ENCODE peak calls at places on chromosomes 4 and X, in five cellular contexts. S, A, I, U and K are unnamed samples.

GRCh38 chrX:150478496-150479492 is 89.6 kb upstream of the MTM1 start:
- DNase-seq in A (no peak), U (no peak), I (no peak), S (no peak), K (no peak)

GRCh38 chr4:39044947-39045734 is 12.9 kb upstream of the TMEM156 start:
- DNase-seq in A (peak; percentile 32), U (peak; percentile 54), S (no peak), I (no peak), K (no peak)

GRCh38 chr4:21830272-21830671 is 118.3 kb downstream of the KCNIP4 start:
- DNase-seq in S (no peak), I (no peak), A (no peak), U (no peak), K (no peak)

GRCh38 chr4:154314248-154314647 is 177.4 kb downstream of the DCHS2 start:
- DNase-seq in A (no peak), U (no peak), I (no peak), S (no peak), K (peak; percentile 1)

GRCh38 chrX:25006586-25007058 is 9.1 kb downstream of the ARX start:
- DNase-seq in I (no peak), A (no peak), U (no peak), S (no peak), K (no peak)

GRCh38 chrX:46547857-46548256 is 2.6 kb upstream of the ZNF674 start:
- DNase-seq in A (no peak), S (no peak), U (no peak), I (no peak), K (no peak)

GRCh38 chr4:87304659-87305277 is 17.9 kb downstream of the HSD17B13 start:
- DNase-seq in U (no peak), S (no peak), I (no peak), A (no peak), K (no peak)

GRCh38 chr4:159141193-159141592 is 38.3 kb downstream of the RAPGEF2 start:
- DNase-seq in U (no peak), S (no peak), I (no peak), A (no peak), K (no peak)

GRCh38 chrX:20320461-20321159 is 53.9 kb upstream of the RPS6KA3 start:
- DNase-seq in U (peak; percentile 28), I (no peak), S (no peak), A (no peak), K (no peak)

GRCh38 chr4:146255874-146256273 is 41.5 kb downstream of the REELD1 start:
- DNase-seq in I (no peak), U (no peak), A (no peak), S (no peak), K (no peak)

GRCh38 chr4:1522606-1523005 is 116.4 kb upstream of the NKX1-1 start:
- DNase-seq in S (peak; percentile 0), A (no peak), U (no peak), I (no peak), K (no peak)

GRCh38 chr4:152398060-152398459 is 137.8 kb downstream of the FBXW7 start:
- DNase-seq in A (no peak), U (no peak), S (no peak), I (no peak), K (no peak)

GRCh38 chr4:76301068-76301774 is 5.3 kb upstream of the STBD1 start:
- DNase-seq in I (no peak), A (no peak), S (no peak), U (no peak), K (peak; percentile 39)

GRCh38 chrX:42715689-42716022 is 62.3 kb downstream of the PPP1R2C start:
- DNase-seq in S (no peak), U (no peak), A (no peak), I (no peak), K (no peak)
- H3K27me3 ChIP-seq in S (no peaks in the 10 kb centered on the region), U (no peaks in the 10 kb centered on the region), A (no peaks in the 10 kb centered on the region), I (no peaks in the 10 kb centered on the region), K (no peaks in the 10 kb centered on the region)

DNA sequence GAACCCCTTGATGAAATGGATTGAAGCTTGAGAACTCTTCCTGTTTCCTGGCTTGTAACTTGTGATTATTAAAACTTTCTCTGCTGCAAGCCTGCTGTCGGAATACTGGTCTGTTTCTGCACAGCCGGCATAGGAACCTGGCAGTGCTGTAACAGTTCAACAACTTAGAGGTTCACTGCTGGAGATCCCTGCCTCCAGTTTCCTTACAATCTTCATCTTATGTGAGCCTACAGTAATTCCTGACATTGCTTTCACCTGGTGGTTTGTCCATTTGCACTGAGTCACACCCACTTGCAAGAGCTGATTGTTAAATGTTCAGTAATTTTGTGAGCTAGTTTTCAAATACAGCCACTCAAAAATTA is 1.3 kb upstream of the SEPSECS start:
- DNase-seq in I (no peak), U (no peak), A (no peak), S (no peak), K (no peak)
- H3K4me1 ChIP-seq in I (peaks cover 2% of the 10 kb centered on the region), U (peaks cover 28% of the 10 kb centered on the region), A (peaks cover 30% of the 10 kb centered on the region), S (peaks cover 27% of the 10 kb centered on the region), K (peaks cover 4% of the 10 kb centered on the region)

DNA sequence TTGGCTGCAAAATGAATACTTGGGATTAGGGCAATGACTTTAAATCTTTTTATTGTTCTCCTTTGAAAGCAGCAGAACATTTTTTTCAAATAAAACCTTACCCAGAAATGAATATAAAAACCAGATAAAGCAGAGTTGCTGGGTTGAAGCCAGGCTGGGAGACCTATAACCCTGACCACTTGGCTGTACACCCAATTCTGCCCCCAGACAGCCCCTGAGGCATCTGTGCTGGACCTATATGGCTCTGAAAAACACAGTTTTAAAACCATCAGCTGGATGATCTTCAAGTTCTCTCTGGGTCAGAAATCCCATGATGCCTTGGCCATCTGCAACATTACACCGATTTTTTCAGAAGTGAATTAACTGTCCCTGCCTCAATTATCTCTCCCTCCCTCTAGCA is 23.7 kb upstream of the GLRA2 start:
- DNase-seq in S (no peak), A (no peak), I (peak; percentile 68), U (no peak), K (no peak)
- H3K27me3 ChIP-seq in S (no peaks in the 10 kb centered on the region), A (no peaks in the 10 kb centered on the region), I (no peaks in the 10 kb centered on the region), U (no peaks in the 10 kb centered on the region), K (no peaks in the 10 kb centered on the region)

DNA sequence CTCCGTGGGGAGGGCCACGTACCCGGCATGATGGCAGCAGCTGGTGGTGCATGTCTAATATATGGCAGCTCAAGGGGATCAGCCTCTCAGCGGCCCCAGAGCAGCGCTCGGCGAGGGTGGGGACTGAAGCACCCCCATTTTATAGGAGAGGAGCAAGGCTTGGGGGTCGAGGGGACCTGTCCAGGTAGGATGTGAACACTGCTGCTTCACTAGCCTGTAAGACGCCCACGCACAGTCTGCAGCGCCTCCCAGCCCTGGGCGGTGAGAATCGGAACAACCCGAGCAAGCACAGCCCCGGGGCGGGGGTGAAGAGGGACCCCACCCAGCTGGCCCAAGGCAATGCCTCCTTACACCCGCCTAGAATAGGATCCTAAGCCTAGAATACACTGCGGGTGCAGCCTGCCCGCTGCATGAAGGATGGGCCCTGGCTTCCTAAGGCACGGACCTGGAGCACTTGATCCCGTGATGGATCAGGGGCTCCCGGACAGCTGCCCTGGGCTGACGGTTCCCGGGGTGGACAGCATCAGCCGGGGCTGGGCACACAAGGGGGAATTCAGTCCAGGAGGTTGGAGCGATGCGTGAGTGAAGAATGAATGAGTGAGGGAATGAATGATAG is 17.6 kb downstream of the ADRA2C start:
- DNase-seq in I (peak; percentile 46), U (no peak), A (no peak), S (no peak), K (peak; percentile 3)
- H3K4me1 ChIP-seq in I (no peaks in the 10 kb centered on the region), U (no peaks in the 10 kb centered on the region), A (peaks cover 6% of the 10 kb centered on the region), S (no peaks in the 10 kb centered on the region), K (no peaks in the 10 kb centered on the region)

GRCh38 chrX:636971-637659 is 6.5 kb downstream of the SHOX start:
- DNase-seq in I (no peak), U (no peak), A (peak; percentile 2), S (no peak), K (no peak)

GRCh38 chrX:639151-639550 is 8.6 kb downstream of the SHOX start:
- DNase-seq in I (no peak), S (no peak), U (no peak), A (no peak), K (no peak)

GRCh38 chrX:637660-638481 is 7.3 kb downstream of the SHOX start:
- DNase-seq in A (peak; percentile 11), I (no peak), U (no peak), S (no peak), K (no peak)

GRCh38 chrX:640641-641040 is 10.1 kb downstream of the SHOX start:
- DNase-seq in I (no peak), S (no peak), A (peak; percentile 14), U (no peak), K (no peak)

GRCh38 chrX:638482-639131 is 8.0 kb downstream of the SHOX start:
- DNase-seq in I (no peak), U (no peak), A (peak; percentile 11), S (no peak), K (peak; percentile 63)
- H3K27me3 ChIP-seq in I (no peaks in the 10 kb centered on the region), U (no peaks in the 10 kb centered on the region), A (peaks cover 93% of the 10 kb centered on the region), S (peaks cover 7% of the 10 kb centered on the region), K (peaks cover 39% of the 10 kb centered on the region)